ENCODE peak calls at places on chromosomes 13 and 19, in seven cellular contexts. One of them, this sample, is unnamed.

GRCh38 chr19:54209058-54209747 is 8.5 kb downstream of the RPS9 start:
- DNase-seq in fibroblast of lung: peak
- DNase-seq in SK-N-SH: peak
- DNase-seq in heart left ventricle: no peak
- DNase-seq in WTC11: peak
- DNase-seq in endothelial cell: no peak
- DNase-seq in mesothelial cell of epicardium: no peak
- DNase-seq in this sample: peak

GRCh38 chr19:42253245-42254082 is 1.5 kb downstream of the ERF start:
- DNase-seq in SK-N-SH: peak
- DNase-seq in heart left ventricle: peak
- DNase-seq in fibroblast of lung: peak
- DNase-seq in WTC11: peak
- DNase-seq in endothelial cell: peak
- DNase-seq in mesothelial cell of epicardium: peak
- DNase-seq in this sample: peak

GRCh38 chr13:105979586-105979985 is 555.9 kb downstream of the EFNB2 start:
- DNase-seq in WTC11: no peak
- DNase-seq in SK-N-SH: no peak
- DNase-seq in heart left ventricle: no peak
- DNase-seq in endothelial cell: no peak
- DNase-seq in mesothelial cell of epicardium: no peak
- DNase-seq in fibroblast of lung: no peak
- DNase-seq in this sample: peak

GRCh38 chr19:34416021-34416545 is 11.9 kb downstream of the PDCD2L start:
- DNase-seq in fibroblast of lung: peak
- DNase-seq in heart left ventricle: no peak
- DNase-seq in SK-N-SH: no peak
- DNase-seq in endothelial cell: no peak
- DNase-seq in WTC11: no peak
- DNase-seq in mesothelial cell of epicardium: no peak
- DNase-seq in this sample: peak

GRCh38 chr19:18274776-18275356 is 614 bp upstream of the IQCN start:
- DNase-seq in endothelial cell: no peak
- DNase-seq in WTC11: no peak
- DNase-seq in SK-N-SH: no peak
- DNase-seq in fibroblast of lung: peak
- DNase-seq in mesothelial cell of epicardium: no peak
- DNase-seq in heart left ventricle: peak
- DNase-seq in this sample: peak

GRCh38 chr19:18899624-18900560 is 3.9 kb upstream of the CERS1 start:
- DNase-seq in fibroblast of lung: no peak
- DNase-seq in WTC11: no peak
- DNase-seq in mesothelial cell of epicardium: no peak
- DNase-seq in heart left ventricle: no peak
- DNase-seq in endothelial cell: no peak
- DNase-seq in SK-N-SH: no peak
- DNase-seq in this sample: no peak

GRCh38 chr13:48585456-48585840 is 52.6 kb upstream of the RCBTB2 start:
- DNase-seq in heart left ventricle: peak
- DNase-seq in fibroblast of lung: peak
- DNase-seq in endothelial cell: no peak
- DNase-seq in WTC11: no peak
- DNase-seq in mesothelial cell of epicardium: no peak
- DNase-seq in SK-N-SH: no peak
- DNase-seq in this sample: peak

GRCh38 chr19:719081-719512 is 10.4 kb downstream of the PALM start:
- DNase-seq in WTC11: peak
- DNase-seq in endothelial cell: no peak
- DNase-seq in mesothelial cell of epicardium: no peak
- DNase-seq in heart left ventricle: no peak
- DNase-seq in SK-N-SH: no peak
- DNase-seq in fibroblast of lung: no peak
- DNase-seq in this sample: peak

GRCh38 chr13:68304287-68304893 is 1074.3 kb upstream of the PCDH9 start:
- DNase-seq in WTC11: no peak
- DNase-seq in heart left ventricle: no peak
- DNase-seq in endothelial cell: peak
- DNase-seq in mesothelial cell of epicardium: no peak
- DNase-seq in SK-N-SH: peak
- DNase-seq in fibroblast of lung: peak
- DNase-seq in this sample: peak

GRCh38 chr13:33639640-33640080 is 178.3 kb upstream of the RFC3 start:
- DNase-seq in heart left ventricle: no peak
- DNase-seq in mesothelial cell of epicardium: no peak
- DNase-seq in WTC11: no peak
- DNase-seq in SK-N-SH: no peak
- DNase-seq in fibroblast of lung: no peak
- DNase-seq in endothelial cell: no peak
- DNase-seq in this sample: no peak

GRCh38 chr19:35268546-35269424 is at the start of gene USF2:
- DNase-seq in heart left ventricle: peak
- DNase-seq in mesothelial cell of epicardium: peak
- DNase-seq in endothelial cell: peak
- DNase-seq in SK-N-SH: peak
- DNase-seq in WTC11: peak
- DNase-seq in fibroblast of lung: peak
- DNase-seq in this sample: peak

GRCh38 chr19:49472936-49473335 is 1.1 kb upstream of the FLT3LG start:
- DNase-seq in WTC11: no peak
- DNase-seq in heart left ventricle: no peak
- DNase-seq in endothelial cell: no peak
- DNase-seq in SK-N-SH: no peak
- DNase-seq in mesothelial cell of epicardium: no peak
- DNase-seq in fibroblast of lung: no peak
- DNase-seq in this sample: no peak

GRCh38 chr13:60112771-60113170 is 51.0 kb downstream of the DIAPH3 start:
- DNase-seq in heart left ventricle: no peak
- DNase-seq in mesothelial cell of epicardium: no peak
- DNase-seq in SK-N-SH: no peak
- DNase-seq in endothelial cell: no peak
- DNase-seq in WTC11: no peak
- DNase-seq in fibroblast of lung: peak
- DNase-seq in this sample: peak

GRCh38 chr13:35731471-35731870 is 255.0 kb upstream of the MAB21L1 start:
- DNase-seq in SK-N-SH: no peak
- DNase-seq in mesothelial cell of epicardium: no peak
- DNase-seq in fibroblast of lung: no peak
- DNase-seq in WTC11: no peak
- DNase-seq in endothelial cell: no peak
- DNase-seq in heart left ventricle: no peak
- DNase-seq in this sample: no peak

GRCh38 chr13:75986818-75987217 is 350.7 kb downstream of the LMO7 start:
- DNase-seq in mesothelial cell of epicardium: no peak
- DNase-seq in heart left ventricle: no peak
- DNase-seq in fibroblast of lung: no peak
- DNase-seq in SK-N-SH: no peak
- DNase-seq in WTC11: no peak
- DNase-seq in endothelial cell: no peak
- DNase-seq in this sample: no peak

GRCh38 chr13:111323950-111324651 is 3.7 kb downstream of the TEX29 start:
- DNase-seq in mesothelial cell of epicardium: no peak
- DNase-seq in heart left ventricle: no peak
- DNase-seq in WTC11: no peak
- DNase-seq in fibroblast of lung: no peak
- DNase-seq in endothelial cell: no peak
- DNase-seq in SK-N-SH: no peak
- DNase-seq in this sample: no peak

GRCh38 chr19:41924151-41925145 is 3.8 kb downstream of the ERFL start:
- DNase-seq in mesothelial cell of epicardium: no peak
- DNase-seq in fibroblast of lung: no peak
- DNase-seq in WTC11: no peak
- DNase-seq in SK-N-SH: no peak
- DNase-seq in endothelial cell: no peak
- DNase-seq in heart left ventricle: no peak
- DNase-seq in this sample: no peak

GRCh38 chr19:871446-872265 is 12.2 kb downstream of the CFD start:
- DNase-seq in mesothelial cell of epicardium: no peak
- DNase-seq in fibroblast of lung: peak
- DNase-seq in heart left ventricle: no peak
- DNase-seq in endothelial cell: no peak
- DNase-seq in SK-N-SH: peak
- DNase-seq in WTC11: peak
- DNase-seq in this sample: no peak

GRCh38 chr19:29668746-29669609 is 3.7 kb downstream of the PLEKHF1 start:
- DNase-seq in SK-N-SH: no peak
- DNase-seq in fibroblast of lung: no peak
- DNase-seq in WTC11: peak
- DNase-seq in endothelial cell: no peak
- DNase-seq in heart left ventricle: no peak
- DNase-seq in mesothelial cell of epicardium: no peak
- DNase-seq in this sample: no peak

GRCh38 chr13:105719861-105720260 is 815.6 kb downstream of the EFNB2 start:
- DNase-seq in SK-N-SH: no peak
- DNase-seq in mesothelial cell of epicardium: no peak
- DNase-seq in fibroblast of lung: no peak
- DNase-seq in heart left ventricle: no peak
- DNase-seq in endothelial cell: no peak
- DNase-seq in WTC11: no peak
- DNase-seq in this sample: no peak

GRCh38 chr19:30882411-30883005 is 466.7 kb downstream of the TSHZ3 start:
- DNase-seq in mesothelial cell of epicardium: no peak
- DNase-seq in SK-N-SH: no peak
- DNase-seq in fibroblast of lung: no peak
- DNase-seq in heart left ventricle: no peak
- DNase-seq in WTC11: no peak
- DNase-seq in endothelial cell: no peak
- DNase-seq in this sample: no peak

DNA sequence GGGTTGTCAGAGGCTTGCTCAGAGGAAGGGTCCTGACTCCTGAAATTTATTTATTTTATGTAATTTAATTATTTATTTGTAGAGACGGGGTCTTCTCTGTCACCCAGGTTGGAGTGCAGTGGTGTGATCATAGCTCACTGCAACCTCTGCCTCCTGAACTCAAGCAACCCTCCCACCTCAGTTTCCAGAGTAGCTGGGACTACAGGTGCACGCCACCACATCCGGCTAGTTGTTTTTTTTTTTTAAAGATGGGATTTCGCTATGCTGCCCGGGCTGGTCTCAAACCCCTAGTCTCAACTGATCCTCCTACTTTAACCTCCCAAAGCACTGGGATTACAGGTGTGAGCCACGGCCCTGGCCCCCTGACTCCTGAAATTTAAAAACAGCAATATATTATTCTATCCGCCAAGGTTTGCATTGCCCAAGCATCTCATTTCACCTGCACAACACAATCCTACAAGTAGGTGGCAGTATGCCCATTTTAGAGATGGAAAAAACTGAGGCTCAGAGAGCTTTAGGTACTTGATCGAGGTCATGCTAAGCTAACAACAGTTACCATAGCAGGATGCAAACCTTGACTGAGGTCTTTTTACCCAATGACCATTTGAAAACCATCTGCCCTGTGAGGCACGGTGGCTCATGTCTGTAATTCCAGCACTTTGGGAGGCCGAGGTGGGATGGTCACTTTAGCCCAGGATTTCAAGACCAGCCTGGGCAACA is 18.1 kb downstream of the ARHGEF18 start:
- DNase-seq in WTC11: no peak
- DNase-seq in fibroblast of lung: peak
- DNase-seq in SK-N-SH: no peak
- DNase-seq in mesothelial cell of epicardium: no peak
- DNase-seq in endothelial cell: no peak
- DNase-seq in heart left ventricle: no peak
- DNase-seq in this sample: peak
- TF ChIP-seq CTCF in WTC11: peak
- TF ChIP-seq CTCF in fibroblast of lung: peak
- TF ChIP-seq CTCF in SK-N-SH: peak
- TF ChIP-seq CTCF in mesothelial cell of epicardium: peak
- TF ChIP-seq CTCF in endothelial cell: peak
- TF ChIP-seq CTCF in heart left ventricle: no peak
- TF ChIP-seq CTCF in this sample: peak

GRCh38 chr13:44051405-44051804 is 171.7 kb downstream of the LACC1 start:
- DNase-seq in WTC11: no peak
- DNase-seq in mesothelial cell of epicardium: no peak
- DNase-seq in SK-N-SH: no peak
- DNase-seq in endothelial cell: no peak
- DNase-seq in heart left ventricle: no peak
- DNase-seq in fibroblast of lung: no peak
- DNase-seq in this sample: no peak

GRCh38 chr13:44049546-44049945 is 169.8 kb downstream of the LACC1 start:
- DNase-seq in SK-N-SH: no peak
- DNase-seq in heart left ventricle: no peak
- DNase-seq in fibroblast of lung: no peak
- DNase-seq in endothelial cell: no peak
- DNase-seq in mesothelial cell of epicardium: no peak
- DNase-seq in WTC11: no peak
- DNase-seq in this sample: no peak

GRCh38 chr13:44051923-44052322 is 172.2 kb downstream of the LACC1 start:
- DNase-seq in heart left ventricle: no peak
- DNase-seq in fibroblast of lung: peak
- DNase-seq in SK-N-SH: no peak
- DNase-seq in endothelial cell: no peak
- DNase-seq in mesothelial cell of epicardium: no peak
- DNase-seq in WTC11: no peak
- DNase-seq in this sample: peak

GRCh38 chr13:44048326-44048725 is 168.6 kb downstream of the LACC1 start:
- DNase-seq in mesothelial cell of epicardium: no peak
- DNase-seq in WTC11: no peak
- DNase-seq in fibroblast of lung: no peak
- DNase-seq in heart left ventricle: no peak
- DNase-seq in SK-N-SH: no peak
- DNase-seq in endothelial cell: no peak
- DNase-seq in this sample: peak

GRCh38 chr13:44050450-44051063 is 170.9 kb downstream of the LACC1 start:
- DNase-seq in heart left ventricle: no peak
- DNase-seq in fibroblast of lung: no peak
- DNase-seq in endothelial cell: no peak
- DNase-seq in SK-N-SH: peak
- DNase-seq in mesothelial cell of epicardium: no peak
- DNase-seq in WTC11: no peak
- DNase-seq in this sample: peak
- TF ChIP-seq CTCF in heart left ventricle: peak
- TF ChIP-seq CTCF in fibroblast of lung: peak
- TF ChIP-seq CTCF in endothelial cell: peak
- TF ChIP-seq CTCF in SK-N-SH: peak
- TF ChIP-seq CTCF in mesothelial cell of epicardium: peak
- TF ChIP-seq CTCF in WTC11: peak
- TF ChIP-seq CTCF in this sample: peak

GRCh38 chr13:27125357-27126282 is 46.0 kb downstream of the USP12 start:
- DNase-seq in mesothelial cell of epicardium: no peak
- DNase-seq in heart left ventricle: no peak
- DNase-seq in SK-N-SH: no peak
- DNase-seq in WTC11: peak
- DNase-seq in fibroblast of lung: no peak
- DNase-seq in endothelial cell: no peak
- DNase-seq in this sample: peak
- TF ChIP-seq CTCF in mesothelial cell of epicardium: no peak
- TF ChIP-seq CTCF in heart left ventricle: no peak
- TF ChIP-seq CTCF in SK-N-SH: no peak
- TF ChIP-seq CTCF in WTC11: no peak
- TF ChIP-seq CTCF in fibroblast of lung: no peak
- TF ChIP-seq CTCF in endothelial cell: no peak
- TF ChIP-seq CTCF in this sample: no peak

DNA sequence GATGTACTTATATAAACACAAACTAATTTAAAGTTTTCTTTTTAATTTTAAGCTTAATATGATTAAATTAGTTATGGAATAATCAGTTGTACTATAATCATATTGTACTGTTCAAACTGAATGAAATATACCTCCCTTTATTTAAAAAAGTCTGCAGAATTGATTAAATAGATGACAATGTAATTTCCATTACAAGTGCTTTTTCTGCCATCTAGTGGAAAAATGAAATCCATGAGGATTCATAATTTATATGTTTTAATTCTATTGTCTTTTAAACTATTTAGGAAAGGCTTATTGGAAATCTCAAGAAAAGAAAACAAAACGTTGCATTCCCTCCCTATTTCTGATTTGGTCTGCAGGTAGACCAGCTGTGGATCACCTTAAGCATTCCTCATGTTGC is 30.8 kb downstream of the MZT1 start:
- DNase-seq in WTC11: no peak
- DNase-seq in SK-N-SH: peak
- DNase-seq in mesothelial cell of epicardium: no peak
- DNase-seq in heart left ventricle: no peak
- DNase-seq in fibroblast of lung: no peak
- DNase-seq in endothelial cell: no peak
- DNase-seq in this sample: peak
- TF ChIP-seq CTCF in WTC11: no peak
- TF ChIP-seq CTCF in SK-N-SH: peak
- TF ChIP-seq CTCF in mesothelial cell of epicardium: peak
- TF ChIP-seq CTCF in heart left ventricle: peak
- TF ChIP-seq CTCF in fibroblast of lung: no peak
- TF ChIP-seq CTCF in endothelial cell: no peak
- TF ChIP-seq CTCF in this sample: peak